ENCODE peak calls at places on chromosomes 3 and 15, in eight cellular contexts. I, Y, Z, H, J, V, N and G are unnamed samples.
A peak's percentile ranks its signal among the peaks of the same experiment; 100 is the strongest.

GRCh38 chr3:195080125-195080524 is 190.8 kb downstream of the XXYLT1 start:
- DNase-seq in H (no peak), Z (no peak), Y (no peak), J (no peak), V (no peak), I (no peak), N (no peak), G (no peak)

GRCh38 chr3:181660337-181660736 is 51.4 kb upstream of the SOX2 start:
- DNase-seq in Z (no peak), I (no peak), J (no peak), H (no peak), Y (no peak), N (no peak), V (no peak), G (no peak)

GRCh38 chr3:78204977-78205376 is 1165.1 kb downstream of the ROBO2 start:
- DNase-seq in V (no peak), N (no peak), H (peak; percentile 67), Z (peak; percentile 57), J (no peak), I (peak; percentile 82), Y (no peak), G (peak; percentile 11)

GRCh38 chr3:47984089-47984759 is 32.0 kb downstream of the MAP4 start:
- DNase-seq in Z (no peak), H (peak; percentile 85), Y (no peak), I (peak; percentile 73), N (no peak), V (no peak), J (no peak), G (no peak)

GRCh38 chr3:194395201-194395600 is 3.9 kb downstream of the GP5 start:
- DNase-seq in J (no peak), V (no peak), I (no peak), H (peak; percentile 48), Y (no peak), Z (no peak), N (no peak), G (no peak)

GRCh38 chr3:145942052-145942451 is 218.9 kb downstream of the PLOD2 start:
- DNase-seq in I (no peak), V (no peak), Z (no peak), J (no peak), Y (no peak), H (no peak), N (no peak), G (no peak)

GRCh38 chr15:31013863-31014607 is 22.6 kb upstream of the MTMR10 start:
- DNase-seq in J (peak; percentile 75), Z (peak; percentile 11), Y (no peak), I (no peak), H (no peak), N (peak; percentile 65), V (no peak), G (no peak)

GRCh38 chr3:39332525-39332924 is 3.0 kb downstream of the CCR8 start:
- DNase-seq in H (no peak), J (no peak), Y (no peak), Z (no peak), V (no peak), I (no peak), N (no peak), G (no peak)

GRCh38 chr3:16064660-16065414 is 109.6 kb upstream of the GALNT15 start:
- DNase-seq in Z (no peak), V (peak; percentile 60), J (no peak), H (peak; percentile 97), Y (no peak), N (no peak), I (peak; percentile 89), G (no peak)

GRCh38 chr3:132595036-132595435 is 2.0 kb upstream of the ACKR4 start:
- DNase-seq in N (no peak), Z (no peak), I (peak; percentile 56), V (no peak), J (no peak), Y (no peak), H (peak; percentile 66), G (no peak)

GRCh38 chr15:80618666-80619481 is 76.2 kb upstream of the ABHD17C start:
- DNase-seq in Y (no peak), V (no peak), N (no peak), I (no peak), Z (no peak), J (no peak), H (peak; percentile 21), G (no peak)

GRCh38 chr3:124964432-124964831 is 29.9 kb upstream of the MUC13 start:
- DNase-seq in V (no peak), I (peak; percentile 42), Y (no peak), N (no peak), J (no peak), H (peak; percentile 80), Z (no peak), G (no peak)

GRCh38 chr3:32124977-32125376 is 18.6 kb downstream of the GPD1L start:
- DNase-seq in V (no peak), H (no peak), I (no peak), Y (no peak), Z (no peak), N (no peak), J (no peak), G (no peak)

GRCh38 chr15:99436472-99437314 is 129.1 kb upstream of the MEF2A start:
- DNase-seq in J (no peak), H (no peak), I (no peak), Z (no peak), Y (no peak), V (no peak), N (no peak), G (peak; percentile 3)

GRCh38 chr3:14143826-14144225 is 19.0 kb downstream of the TMEM43 start:
- DNase-seq in H (peak; percentile 94), Y (no peak), I (peak; percentile 94), Z (no peak), N (no peak), J (no peak), V (peak; percentile 63), G (no peak)

GRCh38 chr3:14144423-14145075 is 19.7 kb downstream of the TMEM43 start:
- DNase-seq in V (peak; percentile 95), Y (peak; percentile 40), Z (peak; percentile 56), N (peak; percentile 52), I (peak; percentile 98), H (peak; percentile 99), J (peak; percentile 63), G (no peak)

GRCh38 chr3:14146381-14147062 is 21.7 kb downstream of the TMEM43 start:
- DNase-seq in Z (no peak), J (no peak), I (no peak), H (no peak), N (no peak), Y (no peak), V (no peak), G (peak; percentile 3)

GRCh38 chr3:14145670-14146380 is 21.0 kb downstream of the TMEM43 start:
- DNase-seq in H (no peak), Z (no peak), V (no peak), J (no peak), Y (no peak), N (no peak), I (no peak), G (no peak)

GRCh38 chr3:14145236-14145635 is 20.4 kb downstream of the TMEM43 start:
- DNase-seq in I (peak; percentile 39), V (no peak), Y (no peak), Z (no peak), J (no peak), H (peak; percentile 60), N (no peak), G (no peak)
- H3K36me3 ChIP-seq in I (peaks cover 13% of the 10 kb centered on the region), V (peaks cover 12% of the 10 kb centered on the region), Y (peaks cover 16% of the 10 kb centered on the region), Z (peaks cover 7% of the 10 kb centered on the region), J (no peaks in the 10 kb centered on the region), H (peaks cover 55% of the 10 kb centered on the region), N (peaks cover 10% of the 10 kb centered on the region), G (peaks cover 58% of the 10 kb centered on the region)

GRCh38 chr3:100189444-100189964 is 71.3 kb upstream of the TBC1D23 start:
- DNase-seq in Z (no peak), V (no peak), N (no peak), H (no peak), I (no peak), Y (no peak), J (no peak), G (no peak)

GRCh38 chr3:100183608-100184125 is 69.4 kb upstream of the FILIP1L start:
- DNase-seq in Y (no peak), I (no peak), V (no peak), N (no peak), J (no peak), Z (no peak), H (no peak), G (no peak)

GRCh38 chr3:100184960-100185566 is 70.8 kb upstream of the FILIP1L start:
- DNase-seq in I (no peak), J (no peak), V (no peak), Y (no peak), N (no peak), Z (no peak), H (no peak), G (peak; percentile 11)

GRCh38 chr3:100185847-100186246 is 71.5 kb upstream of the FILIP1L start:
- DNase-seq in J (no peak), I (no peak), N (no peak), Y (no peak), V (no peak), H (no peak), Z (no peak), G (no peak)
- TF ChIP-seq CTCF in J (no peak), I (peak; percentile 8), N (no peak), Y (no peak), V (no peak), H (no peak), Z (no peak), G (peak; percentile 20)

GRCh38 chr3:183285318-183285717 is 32.3 kb downstream of the B3GNT5 start:
- DNase-seq in N (no peak), J (no peak), H (no peak), Y (no peak), I (no peak), Z (no peak), V (no peak), G (no peak)
- H3K27ac ChIP-seq in N (peak overlapping the region; percentile 2), J (peak overlapping the region; percentile 66), H (peak overlapping the region; percentile 6), Y (peak overlapping the region; percentile 82), I (peak overlapping the region; percentile 78), Z (no peak overlapping the region), V (peak overlapping the region; percentile 73), G (no peak overlapping the region)

GRCh38 chr3:191363221-191363620 is 32.9 kb upstream of the UTS2B start:
- DNase-seq in I (no peak), H (no peak), Z (no peak), J (no peak), V (no peak), Y (no peak), N (no peak), G (no peak)

GRCh38 chr3:191362524-191363090 is 32.3 kb upstream of the UTS2B start:
- DNase-seq in Y (no peak), V (no peak), Z (no peak), N (no peak), J (no peak), I (no peak), H (no peak), G (no peak)

GRCh38 chr3:191362036-191362435 is 31.7 kb upstream of the UTS2B start:
- DNase-seq in N (no peak), V (no peak), I (no peak), Z (no peak), H (no peak), J (no peak), Y (no peak), G (no peak)

GRCh38 chr3:191369081-191370010 is 39.0 kb upstream of the UTS2B start:
- DNase-seq in J (no peak), N (no peak), Y (no peak), Z (no peak), V (no peak), H (peak; percentile 58), I (no peak), G (no peak)

DNA sequence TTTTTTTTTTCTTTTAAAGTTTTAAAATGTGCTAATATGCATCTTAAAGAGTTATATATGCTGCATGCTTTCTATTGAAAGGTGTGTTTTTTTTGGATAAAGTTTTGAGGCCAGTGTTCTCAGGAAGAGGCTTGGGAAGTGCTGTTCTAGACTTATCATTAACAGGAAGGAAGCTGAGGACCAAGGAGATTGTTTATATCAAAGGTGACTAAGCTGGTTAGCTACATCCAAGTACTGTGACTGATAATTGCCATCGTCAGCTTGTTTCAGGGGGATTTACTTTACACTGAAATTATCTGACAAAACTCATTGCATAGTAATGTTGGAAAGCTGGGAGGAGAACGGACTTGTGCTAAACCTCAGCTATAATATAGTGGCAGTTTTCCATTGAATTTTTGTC is 36.3 kb upstream of the UTS2B start:
- DNase-seq in J (no peak), Z (no peak), V (no peak), Y (no peak), N (no peak), H (peak; percentile 81), I (peak; percentile 29), G (no peak)
- H3K36me3 ChIP-seq in J (no peaks in the 10 kb centered on the region), Z (peaks cover 19% of the 10 kb centered on the region), V (peaks cover 12% of the 10 kb centered on the region), Y (peaks cover 7% of the 10 kb centered on the region), N (peaks cover under 1% of the 10 kb centered on the region), H (peaks cover 25% of the 10 kb centered on the region), I (peaks cover 21% of the 10 kb centered on the region), G (peaks cover 3% of the 10 kb centered on the region)